ENCODE peak calls at places on chromosomes 16 and 17, in nine cellular contexts. Z is NCI-H2029, K is dorsolateral prefrontal cortex, V is 8988T, T is GM10248, X is GM12892, S is EL, B is nephron progenitor cell, D is left ventricle myocardium superior. O is an unnamed sample.

GRCh38 chr17:75753514-75754377 is 11.2 kb downstream of the GALK1 start:
- DNase-seq in Z (peak), K (peak), V (no peak), T (peak), X (peak), S (peak), B (peak), D (peak), O (peak)

GRCh38 chr16:1818873-1819525 is 7.6 kb downstream of the HAGH start:
- DNase-seq in Z (no peak), K (no peak), V (no peak), T (no peak), X (no peak), S (no peak), B (no peak), D (peak), O (no peak)

GRCh38 chr17:50093807-50094206 is 1.3 kb upstream of the PDK2 start:
- DNase-seq in Z (no peak), K (no peak), V (no peak), T (no peak), X (no peak), S (no peak), B (no peak), D (no peak), O (no peak)

GRCh38 chr17:78736526-78737079 is 45.5 kb downstream of the CYTH1 start:
- DNase-seq in Z (peak), K (no peak), V (no peak), T (peak), X (no peak), S (no peak), B (no peak), D (peak), O (no peak)

GRCh38 chr17:81381632-81382577 is 13.4 kb upstream of the BAHCC1 start:
- DNase-seq in Z (no peak), K (no peak), V (no peak), T (no peak), X (no peak), S (no peak), B (no peak), D (no peak), O (no peak)

GRCh38 chr17:4810696-4811289 is 3.8 kb downstream of the PLD2 start:
- DNase-seq in Z (no peak), K (no peak), V (no peak), T (no peak), X (no peak), S (no peak), B (no peak), D (peak), O (no peak)

GRCh38 chr17:52035336-52035915 is 123.1 kb downstream of the CA10 start:
- DNase-seq in Z (peak), K (peak), V (no peak), T (no peak), X (no peak), S (no peak), B (no peak), D (no peak), O (no peak)

GRCh38 chr17:39237586-39237985 is 11.8 kb upstream of the STAC2 start:
- DNase-seq in Z (no peak), K (no peak), V (no peak), T (no peak), X (no peak), S (no peak), B (no peak), D (no peak), O (no peak)

O was measured in astrocyte.